ENCODE peak calls at places on chromosome 11, in six cellular contexts. N is stimulated activated CD4-positive, alpha-beta T cell treated with anti-CD3 and anti-CD28 coated beads, Interleukin-12 subunit alpha, Interleukin-12 subunit beta, amount 100 ng/mL, for 48 hours; B is GM10248; R is cardiac muscle cell; T is GM19239; X is lower lobe of right lung. A is an unnamed sample.

GRCh38 chr11:67820079-67820478 is 145.7 kb upstream of the ALDH3B2 start:
- DNase-seq in R (no peak), B (no peak), X (no peak), T (no peak), N (no peak), A (no peak)

GRCh38 chr11:60528934-60529333 is 13.7 kb downstream of the MS4A13 start:
- DNase-seq in R (no peak), X (no peak), B (peak; percentile 30), T (no peak), N (no peak), A (peak; percentile 35)

GRCh38 chr11:112179601-112180000 is 4.3 kb downstream of the BCO2 start:
- DNase-seq in N (no peak), X (no peak), R (no peak), T (no peak), B (no peak), A (peak; percentile 64)

GRCh38 chr11:119934866-119935265 is 203.0 kb downstream of the TRIM29 start:
- DNase-seq in N (no peak), B (no peak), R (no peak), T (no peak), X (no peak), A (no peak)

GRCh38 chr11:69411257-69411924 is 70.1 kb upstream of the LINC01488 start:
- DNase-seq in R (no peak), X (no peak), N (no peak), B (no peak), T (no peak), A (no peak)

GRCh38 chr11:108223449-108224149 is 732 bp downstream of the ATM start:
- DNase-seq in B (peak; percentile 32), T (no peak), R (peak; percentile 37), N (no peak), X (no peak), A (no peak)

GRCh38 chr11:8362899-8363298 is 99.2 kb upstream of the LMO1 start:
- DNase-seq in N (no peak), T (no peak), X (no peak), R (no peak), B (no peak), A (no peak)

GRCh38 chr11:70471254-70471653 is 72.9 kb downstream of the CTTN start:
- DNase-seq in X (no peak), B (peak; percentile 69), R (peak; percentile 50), T (peak; percentile 53), N (no peak), A (no peak)

GRCh38 chr11:36540998-36541397 is 26.8 kb upstream of the RAG1 start:
- DNase-seq in X (no peak), B (peak; percentile 58), R (peak; percentile 43), T (peak; percentile 9), N (peak; percentile 24), A (peak; percentile 32)